ENCODE peak calls at places on chromosomes 5 and 9, in ten cellular contexts. C is HCT116; F is foreskin fibroblast; Q is psoas muscle; T is AG09309; R is fibroblast of mammary gland; K is pancreas; A is adrenal gland; D is neuronal stem cell; V is naive thymus-derived CD4-positive, alpha-beta T cell. X is an unnamed sample.

GRCh38 chr9:33101104-33101951 is 24.9 kb upstream of the SMU1 start:
- DNase-seq in R (peak; percentile 78), T (peak; percentile 32), F (peak; percentile 68), A (peak; percentile 93), C (no peak), K (no peak), V (no peak), Q (peak; percentile 68), D (no peak), X (no peak)

GRCh38 chr9:35515766-35516165 is 25.9 kb downstream of the RUSC2 start:
- DNase-seq in Q (no peak), F (no peak), K (no peak), C (no peak), V (no peak), D (no peak), T (no peak), A (peak; percentile 36), R (peak; percentile 31), X (no peak)

GRCh38 chr9:124202447-124202971 is 55.2 kb upstream of the NEK6 start:
- DNase-seq in C (no peak), Q (peak; percentile 35), V (peak; percentile 5), T (no peak), F (peak; percentile 19), K (no peak), D (no peak), A (peak; percentile 37), R (no peak), X (no peak)

GRCh38 chr5:154406231-154406630 is 39.6 kb upstream of the SAP30L start:
- DNase-seq in C (peak; percentile 29), F (no peak), R (peak; percentile 34), Q (no peak), K (no peak), D (no peak), T (peak; percentile 54), A (no peak), V (no peak), X (no peak)

GRCh38 chr9:134891713-134892112 is 11.1 kb downstream of the FCN2 start:
- DNase-seq in D (no peak), C (no peak), F (no peak), R (no peak), Q (no peak), A (peak; percentile 14), K (no peak), V (no peak), T (no peak), X (no peak)

GRCh38 chr9:78788101-78788500 is 491.2 kb downstream of the PSAT1 start:
- DNase-seq in F (peak; percentile 48), D (no peak), C (no peak), T (no peak), V (no peak), R (no peak), K (no peak), Q (no peak), A (no peak), X (no peak)

GRCh38 chr5:80644900-80645299 is 9.6 kb upstream of the MSH3 start:
- DNase-seq in F (no peak), V (no peak), K (no peak), D (no peak), Q (no peak), C (no peak), T (no peak), R (no peak), A (no peak), X (no peak)

GRCh38 chr9:18485691-18486090 is 11.7 kb downstream of the ADAMTSL1 start:
- DNase-seq in A (no peak), Q (no peak), C (no peak), D (no peak), T (no peak), V (no peak), R (peak; percentile 53), K (no peak), F (no peak), X (peak; percentile 75)

GRCh38 chr9:79477955-79478751 is 93.6 kb upstream of the TLE4 start:
- DNase-seq in A (no peak), T (no peak), R (no peak), D (peak; percentile 26), F (no peak), C (no peak), K (no peak), Q (no peak), V (no peak), X (no peak)

GRCh38 chr5:23466401-23466886 is 41.0 kb upstream of the PRDM9 start:
- DNase-seq in T (no peak), D (no peak), K (no peak), Q (no peak), F (no peak), A (no peak), C (no peak), R (peak; percentile 70), V (no peak), X (peak; percentile 20)

GRCh38 chr9:121817476-121817875 is 166.0 kb downstream of the DAB2IP start:
- DNase-seq in Q (no peak), V (no peak), K (no peak), A (no peak), D (no peak), R (no peak), T (no peak), F (no peak), C (no peak), X (no peak)

GRCh38 chr9:93131599-93132286 is 2.3 kb downstream of the NINJ1 start:
- DNase-seq in Q (no peak), V (no peak), A (peak; percentile 31), T (no peak), R (no peak), D (no peak), C (no peak), F (no peak), K (peak; percentile 14), X (no peak)
- H3K4me3 ChIP-seq in Q (peak overlapping the region; percentile 97), V (no peak overlapping the region), A (no peak overlapping the region), T (no peak overlapping the region), R (no peak overlapping the region), D (no peak overlapping the region), C (no peak overlapping the region), F (no peak overlapping the region), K (no peak overlapping the region), X (no peak overlapping the region)

GRCh38 chr9:93187574-93187973 is 3.6 kb downstream of the WNK2 start:
- DNase-seq in A (no peak), F (no peak), K (no peak), D (no peak), R (no peak), Q (no peak), V (no peak), C (no peak), T (no peak), X (no peak)

GRCh38 chr9:93187047-93187446 is 3.1 kb downstream of the WNK2 start:
- DNase-seq in V (no peak), C (no peak), R (no peak), Q (no peak), F (no peak), A (no peak), K (no peak), T (no peak), D (no peak), X (no peak)

GRCh38 chr9:93185261-93186150 is 1.6 kb downstream of the WNK2 start:
- DNase-seq in A (no peak), T (no peak), F (no peak), K (no peak), R (no peak), D (no peak), C (no peak), Q (no peak), V (no peak), X (no peak)

GRCh38 chr9:93184439-93185221 is 691 bp downstream of the WNK2 start:
- DNase-seq in F (no peak), R (no peak), A (no peak), T (no peak), V (no peak), Q (no peak), K (peak; percentile 62), C (no peak), D (peak; percentile 23), X (no peak)

DNA sequence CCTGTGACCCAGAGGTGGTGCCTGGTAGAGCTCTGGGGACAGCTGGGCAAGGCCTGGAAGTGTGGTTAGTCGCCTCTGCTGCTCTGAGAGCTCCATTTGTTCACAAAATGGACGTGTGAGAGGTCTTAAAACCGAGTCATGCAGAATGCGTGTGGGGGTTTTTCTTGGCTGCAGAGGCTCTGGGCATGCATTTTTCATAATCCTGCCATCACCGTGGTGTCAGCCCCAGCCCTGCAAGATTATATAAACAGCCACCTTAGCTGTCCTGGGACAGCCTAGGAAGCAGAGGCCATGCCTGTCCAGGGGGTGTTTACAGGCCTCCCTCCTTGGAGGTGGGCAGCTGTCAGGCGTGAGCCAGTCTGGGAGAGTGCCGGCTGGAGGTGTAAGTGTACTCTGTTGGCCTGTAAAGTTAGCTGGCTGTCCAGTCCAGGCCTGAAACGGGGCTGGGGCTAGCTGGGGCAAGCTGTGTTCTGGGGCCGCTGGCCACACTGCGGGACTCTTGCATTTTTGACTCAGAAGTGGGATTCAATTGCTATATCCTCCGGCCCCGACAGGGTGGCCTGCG is 2.3 kb downstream of the WNK2 start:
- DNase-seq in D (no peak), R (no peak), A (no peak), K (no peak), T (no peak), F (no peak), Q (no peak), C (no peak), V (no peak), X (no peak)
- H3K4me3 ChIP-seq in D (no peak overlapping the region), R (no peak overlapping the region), A (no peak overlapping the region), K (peak overlapping the region; percentile 66), T (no peak overlapping the region), F (no peak overlapping the region), Q (peak overlapping the region; percentile 77), C (no peak overlapping the region), V (no peak overlapping the region), X (no peak overlapping the region)

GRCh38 chr5:159586941-159587340 is 256.7 kb upstream of the IL12B start:
- DNase-seq in D (no peak), A (no peak), K (no peak), T (no peak), R (no peak), V (no peak), F (no peak), Q (no peak), C (no peak), X (no peak)
- H3K4me3 ChIP-seq in D (no peak overlapping the region), A (no peak overlapping the region), K (no peak overlapping the region), T (no peak overlapping the region), R (no peak overlapping the region), V (no peak overlapping the region), F (no peak overlapping the region), Q (no peak overlapping the region), C (no peak overlapping the region), X (no peak overlapping the region)

GRCh38 chr5:43043400-43043756 is 3.3 kb upstream of the ANXA2R start:
- DNase-seq in K (no peak), D (no peak), V (no peak), C (no peak), A (no peak), F (no peak), T (no peak), Q (no peak), R (no peak), X (no peak)

GRCh38 chr5:43045236-43045635 is 5.1 kb upstream of the ANXA2R start:
- DNase-seq in T (no peak), A (no peak), C (no peak), F (no peak), D (no peak), R (no peak), V (no peak), K (no peak), Q (no peak), X (no peak)

GRCh38 chr5:43042626-43043399 is 2.7 kb upstream of the ANXA2R start:
- DNase-seq in A (peak; percentile 78), R (peak; percentile 69), F (no peak), T (no peak), D (peak; percentile 60), C (peak; percentile 62), K (peak; percentile 57), V (no peak), Q (peak; percentile 82), X (no peak)

GRCh38 chr5:43046474-43046873 is 6.4 kb upstream of the ANXA2R start:
- DNase-seq in K (no peak), V (no peak), Q (no peak), F (no peak), R (no peak), T (no peak), A (no peak), C (no peak), D (no peak), X (no peak)

GRCh38 chr5:43044181-43044914 is 4.2 kb upstream of the ANXA2R start:
- DNase-seq in T (no peak), C (no peak), V (no peak), D (no peak), Q (peak; percentile 53), K (no peak), F (no peak), R (peak; percentile 60), A (peak; percentile 41), X (no peak)
- H3K4me3 ChIP-seq in T (peak overlapping the region; percentile 41), C (no peak overlapping the region), V (no peak overlapping the region), D (peak overlapping the region; percentile 43), Q (peak overlapping the region; percentile 52), K (no peak overlapping the region), F (peak overlapping the region; percentile 63), R (peak overlapping the region; percentile 41), A (no peak overlapping the region), X (peak overlapping the region; percentile 39)